ENCODE peak calls at places on chromosomes 1 and 21, in six cellular contexts. One of them, this sample, is unnamed.

GRCh38 chr1:114458208-114458777 is 52.7 kb downstream of the TRIM33 start:
- DNase-seq in anterior cingulate cortex: no peak
- DNase-seq in effector memory CD8-positive, alpha-beta T cell: no peak
- DNase-seq in fibroblast of lung: peak
- DNase-seq in adipocyte: peak
- DNase-seq in AG08395: no peak
- DNase-seq in this sample: no peak

GRCh38 chr1:150876111-150876434 is 326 bp downstream of the ARNT start:
- DNase-seq in anterior cingulate cortex: no peak
- DNase-seq in effector memory CD8-positive, alpha-beta T cell: no peak
- DNase-seq in fibroblast of lung: no peak
- DNase-seq in adipocyte: peak
- DNase-seq in AG08395: peak
- DNase-seq in this sample: no peak

GRCh38 chr1:63487336-63488065 is 35.5 kb downstream of the ITGB3BP start:
- DNase-seq in anterior cingulate cortex: no peak
- DNase-seq in effector memory CD8-positive, alpha-beta T cell: no peak
- DNase-seq in fibroblast of lung: peak
- DNase-seq in adipocyte: no peak
- DNase-seq in AG08395: no peak
- DNase-seq in this sample: no peak

GRCh38 chr1:63555480-63555879 is 32.2 kb downstream of the EFCAB7 start:
- DNase-seq in anterior cingulate cortex: no peak
- DNase-seq in effector memory CD8-positive, alpha-beta T cell: no peak
- DNase-seq in fibroblast of lung: no peak
- DNase-seq in adipocyte: no peak
- DNase-seq in AG08395: no peak
- DNase-seq in this sample: no peak

GRCh38 chr1:29706936-29707335 is 470.6 kb downstream of the PTPRU start:
- DNase-seq in anterior cingulate cortex: no peak
- DNase-seq in effector memory CD8-positive, alpha-beta T cell: no peak
- DNase-seq in fibroblast of lung: peak
- DNase-seq in adipocyte: peak
- DNase-seq in AG08395: peak
- DNase-seq in this sample: no peak

GRCh38 chr1:201468844-201469644 is at the start of gene PHLDA3:
- DNase-seq in anterior cingulate cortex: peak
- DNase-seq in effector memory CD8-positive, alpha-beta T cell: no peak
- DNase-seq in fibroblast of lung: peak
- DNase-seq in adipocyte: peak
- DNase-seq in AG08395: peak
- DNase-seq in this sample: no peak

GRCh38 chr1:223683586-223684487 is 18.3 kb upstream of the CAPN8 start:
- DNase-seq in anterior cingulate cortex: peak
- DNase-seq in effector memory CD8-positive, alpha-beta T cell: peak
- DNase-seq in fibroblast of lung: peak
- DNase-seq in adipocyte: peak
- DNase-seq in AG08395: peak
- DNase-seq in this sample: peak

GRCh38 chr1:16248007-16248436 is 11.0 kb upstream of the CPLANE2 start:
- DNase-seq in anterior cingulate cortex: no peak
- DNase-seq in effector memory CD8-positive, alpha-beta T cell: no peak
- DNase-seq in fibroblast of lung: no peak
- DNase-seq in adipocyte: no peak
- DNase-seq in AG08395: no peak
- DNase-seq in this sample: no peak

GRCh38 chr21:41371698-41372030 is 9.8 kb downstream of the MX2 start:
- DNase-seq in anterior cingulate cortex: no peak
- DNase-seq in effector memory CD8-positive, alpha-beta T cell: no peak
- DNase-seq in fibroblast of lung: no peak
- DNase-seq in adipocyte: no peak
- DNase-seq in AG08395: no peak
- DNase-seq in this sample: no peak

This sample was measured in caudate nucleus.